ENCODE peak calls at places on chromosome 19, in four cellular contexts. J, S, B and E are unnamed samples.

GRCh38 chr19:47658431-47659383 is 49.8 kb downstream of the BICRA start:
- DNase-seq in S (peak), B (peak), J (no peak), E (peak)

GRCh38 chr19:58399903-58400637 is 4.6 kb downstream of the RNF225 start:
- DNase-seq in J (peak), S (no peak), B (no peak), E (no peak)

GRCh38 chr19:29672933-29673336 is 7.7 kb downstream of the PLEKHF1 start:
- DNase-seq in B (no peak), S (no peak), J (no peak), E (peak)

GRCh38 chr19:47494729-47495128 is 10.7 kb upstream of the KPTN start:
- DNase-seq in S (no peak), J (no peak), B (no peak), E (no peak)

GRCh38 chr19:35037716-35038622 is 3.6 kb upstream of the HPN start:
- DNase-seq in J (no peak), S (no peak), B (no peak), E (no peak)

GRCh38 chr19:39637891-39638290 is 17.8 kb upstream of the LGALS16 start:
- DNase-seq in S (no peak), B (no peak), J (no peak), E (no peak)

GRCh38 chr19:13812544-13812943 is 17.3 kb downstream of the ZSWIM4 start:
- DNase-seq in S (no peak), B (no peak), J (no peak), E (no peak)

GRCh38 chr19:30552593-30552992 is 180.4 kb downstream of the ZNF536 start:
- DNase-seq in S (no peak), J (no peak), B (no peak), E (no peak)

GRCh38 chr19:11375143-11375948 is 880 bp downstream of the SWSAP1 start:
- DNase-seq in B (peak), S (no peak), J (no peak), E (no peak)

GRCh38 chr19:13146763-13147563 is 3.2 kb downstream of the STX10 start:
- DNase-seq in J (peak), B (peak), S (no peak), E (no peak)

GRCh38 chr19:13920940-13921744 is 15.1 kb downstream of the CC2D1A start:
- DNase-seq in J (peak), B (no peak), S (peak), E (no peak)

GRCh38 chr19:4976412-4977298 is 7.7 kb downstream of the KDM4B start:
- DNase-seq in B (no peak), S (peak), J (peak), E (peak)

GRCh38 chr19:45528149-45528743 is 21.0 kb downstream of the VASP start:
- DNase-seq in B (peak), S (peak), J (peak), E (no peak)

GRCh38 chr19:49119411-49120324 is at the start of gene PPFIA3:
- DNase-seq in B (peak), J (peak), S (peak), E (peak)

GRCh38 chr19:46656541-46656940 is 4.4 kb downstream of the DACT3 start:
- DNase-seq in B (no peak), J (no peak), S (no peak), E (no peak)

GRCh38 chr19:44818470-44818856 is 9.6 kb downstream of the BCAM start:
- DNase-seq in S (no peak), J (no peak), B (no peak), E (no peak)

GRCh38 chr19:4379383-4380253 is 20.7 kb downstream of the SH3GL1 start:
- DNase-seq in B (peak), S (no peak), J (peak), E (no peak)

GRCh38 chr19:6423499-6424189 is 967 bp downstream of the KHSRP start:
- DNase-seq in J (peak), S (peak), B (peak), E (no peak)

GRCh38 chr19:709965-710714 is 1.4 kb downstream of the PALM start:
- DNase-seq in J (no peak), B (no peak), S (no peak), E (no peak)

GRCh38 chr19:17156947-17157302 is 58.2 kb upstream of the USE1 start:
- DNase-seq in S (no peak), B (no peak), J (no peak), E (no peak)

GRCh38 chr19:45113628-45114027 is 20.6 kb downstream of the PPP1R37 start:
- DNase-seq in S (peak), J (no peak), B (peak), E (no peak)

GRCh38 chr19:28414748-28415147 is 798.2 kb downstream of the UQCRFS1 start:
- DNase-seq in B (no peak), J (no peak), S (no peak), E (no peak)

GRCh38 chr19:13917888-13918406 is 11.9 kb downstream of the CC2D1A start:
- DNase-seq in S (no peak), J (no peak), B (no peak), E (no peak)

GRCh38 chr19:16067205-16067938 is 8.9 kb upstream of the TPM4 start:
- DNase-seq in B (peak), J (peak), S (no peak), E (no peak)

GRCh38 chr19:10043286-10043927 is 30.1 kb downstream of the RDH8 start:
- DNase-seq in B (no peak), S (no peak), J (peak), E (no peak)

GRCh38 chr19:38918526-38918925 is 6.5 kb upstream of the CCER2 start:
- DNase-seq in J (no peak), S (no peak), B (no peak), E (no peak)

GRCh38 chr19:51330366-51330765 is 11.6 kb downstream of the VSIG10L start:
- DNase-seq in S (no peak), J (no peak), B (no peak), E (no peak)

GRCh38 chr19:35462476-35462953 is 14.5 kb downstream of the FFAR2 start:
- DNase-seq in J (no peak), B (no peak), S (no peak), E (no peak)

GRCh38 chr19:46423194-46423593 is 5.5 kb downstream of the PNMA8C start:
- DNase-seq in S (no peak), J (no peak), B (no peak), E (no peak)

GRCh38 chr19:45179063-45179847 is 671 bp downstream of the BLOC1S3 start:
- DNase-seq in J (peak), S (peak), B (peak), E (no peak)

GRCh38 chr19:45168767-45169351 is 8.1 kb upstream of the NKPD1 start:
- DNase-seq in J (no peak), S (no peak), B (no peak), E (no peak)

GRCh38 chr19:38634757-38635482 is 12.5 kb upstream of the ACTN4 start:
- DNase-seq in S (peak), J (peak), B (peak), E (peak)